ENCODE peak calls at places on chromosomes 6 and 20, in eight cellular contexts. C, U, W, Y, R, J, A and X are unnamed samples.

GRCh38 chr6:87199787-87200186 is 44.4 kb downstream of the ZNF292 start:
- DNase-seq in U (no peak), Y (no peak), J (no peak), R (no peak), C (no peak), A (no peak), W (no peak), X (no peak)

GRCh38 chr20:44288252-44288651 is 22.8 kb downstream of the FITM2 start:
- DNase-seq in U (no peak), W (no peak), A (no peak), C (no peak), R (no peak), Y (no peak), J (no peak), X (no peak)

GRCh38 chr20:16208443-16208842 is 364.8 kb downstream of the KIF16B start:
- DNase-seq in U (no peak), R (no peak), J (no peak), W (no peak), A (no peak), C (no peak), Y (no peak), X (no peak)

GRCh38 chr20:16556299-16556698 is 16.9 kb downstream of the KIF16B start:
- DNase-seq in R (no peak), U (no peak), W (no peak), A (peak), J (no peak), C (no peak), Y (no peak), X (no peak)

GRCh38 chr6:107323133-107323785 is 136.1 kb downstream of the PDSS2 start:
- DNase-seq in W (no peak), U (no peak), J (peak), C (no peak), A (peak), Y (no peak), R (no peak), X (no peak)

GRCh38 chr20:6169251-6169650 is 46.4 kb upstream of the FERMT1 start:
- DNase-seq in W (peak), A (peak), J (no peak), Y (peak), C (no peak), R (no peak), U (no peak), X (no peak)

GRCh38 chr6:67094431-67094830 is 1387.4 kb upstream of the EYS start:
- DNase-seq in U (no peak), Y (no peak), A (no peak), C (no peak), J (no peak), R (no peak), W (no peak), X (no peak)

GRCh38 chr20:50467618-50468373 is 42.4 kb upstream of the PTPN1 start:
- DNase-seq in Y (peak), W (peak), R (peak), A (peak), U (peak), J (peak), C (peak), X (peak)

GRCh38 chr6:162580619-162581018 is 146.9 kb downstream of the PRKN start:
- DNase-seq in W (no peak), U (no peak), Y (no peak), A (no peak), R (no peak), J (no peak), C (no peak), X (no peak)

GRCh38 chr20:6122873-6123649 is at the start of gene FERMT1:
- DNase-seq in A (peak), J (peak), Y (peak), C (peak), W (peak), U (peak), R (peak), X (peak)

GRCh38 chr6:74222768-74223321 is 526.8 kb downstream of the CD109 start:
- DNase-seq in Y (no peak), J (no peak), U (peak), C (no peak), W (no peak), A (no peak), R (peak), X (no peak)

GRCh38 chr6:195861-196360 is 96.4 kb upstream of the DUSP22 start:
- DNase-seq in R (no peak), A (peak), Y (no peak), W (peak), U (no peak), C (no peak), J (no peak), X (no peak)

GRCh38 chr6:150008588-150008987 is 16.7 kb downstream of the RAET1L start:
- DNase-seq in R (no peak), U (no peak), W (no peak), Y (no peak), C (no peak), J (no peak), A (no peak), X (no peak)

GRCh38 chr6:165895421-165896165 is 232.6 kb upstream of the PDE10A start:
- DNase-seq in A (peak), R (no peak), J (no peak), W (peak), Y (no peak), C (no peak), U (no peak), X (no peak)

GRCh38 chr20:32482251-32483220 is 102.6 kb downstream of the NOL4L start:
- DNase-seq in A (peak), W (no peak), C (peak), Y (peak), R (peak), U (peak), J (peak), X (no peak)

GRCh38 chr6:125918681-125919566 is 37.6 kb upstream of the HINT3 start:
- DNase-seq in R (no peak), C (peak), A (peak), W (peak), Y (peak), J (peak), U (peak), X (no peak)

GRCh38 chr20:5996765-5997164 is 46.3 kb downstream of the MCM8 start:
- DNase-seq in W (no peak), C (peak), J (no peak), A (no peak), U (no peak), R (no peak), Y (no peak), X (no peak)

GRCh38 chr6:32854376-32855178 is 585 bp downstream of the PSMB9 start:
- DNase-seq in R (no peak), W (peak), U (no peak), A (peak), Y (peak), C (peak), J (peak), X (no peak)

GRCh38 chr6:16319813-16320532 is 81.6 kb downstream of the GMPR start:
- DNase-seq in W (peak), Y (peak), R (no peak), A (peak), J (peak), U (peak), C (peak), X (no peak)

GRCh38 chr6:118693562-118693961 is 42.2 kb upstream of the CEP85L start:
- DNase-seq in A (no peak), Y (no peak), C (no peak), R (no peak), W (no peak), J (no peak), U (no peak), X (no peak)

GRCh38 chr20:49167811-49168507 is 20.2 kb downstream of the STAU1 start:
- DNase-seq in C (no peak), A (peak), R (no peak), J (peak), U (no peak), W (peak), Y (peak), X (no peak)

GRCh38 chr6:42104807-42105713 is 37.4 kb downstream of the C6orf132 start:
- DNase-seq in J (no peak), Y (no peak), C (no peak), A (no peak), U (no peak), W (no peak), R (no peak), X (no peak)

GRCh38 chr6:108734336-108734922 is 113.8 kb upstream of the ARMC2 start:
- DNase-seq in C (peak), U (no peak), A (no peak), R (no peak), W (no peak), J (no peak), Y (no peak), X (no peak)